ENCODE peak calls at places on chromosomes 12 and 14, in five cellular contexts. X, V, P, O and G are unnamed samples.

GRCh38 chr14:74861734-74862090 is 14.2 kb downstream of the PROX2 start:
- DNase-seq in V (no peak), P (no peak), O (no peak), X (no peak), G (no peak)

GRCh38 chr12:132275110-132275531 is 54.3 kb downstream of the GALNT9 start:
- DNase-seq in V (no peak), X (peak), P (peak), O (no peak), G (peak)

GRCh38 chr14:92651793-92652382 is 96.5 kb downstream of the LGMN start:
- DNase-seq in X (no peak), V (no peak), P (no peak), O (no peak), G (no peak)

GRCh38 chr12:131044760-131045381 is 91.2 kb downstream of the ADGRD1 start:
- DNase-seq in V (no peak), O (no peak), P (no peak), X (no peak), G (no peak)

GRCh38 chr14:50667491-50668007 is 557 bp downstream of the SAV1 start:
- DNase-seq in X (peak), V (no peak), O (no peak), P (peak), G (no peak)

GRCh38 chr14:50225974-50226297 is 5.4 kb downstream of the SOS2 start:
- DNase-seq in V (no peak), P (no peak), O (no peak), X (no peak), G (no peak)

GRCh38 chr12:89469361-89469760 is 55.2 kb downstream of the GALNT4 start:
- DNase-seq in P (no peak), V (no peak), O (no peak), X (no peak), G (no peak)

GRCh38 chr12:8544295-8544694 is 3.6 kb upstream of the CLEC4E start:
- DNase-seq in O (peak), P (peak), V (peak), X (peak), G (peak)

GRCh38 chr12:28460420-28461130 is 270.3 kb downstream of the CCDC91 start:
- DNase-seq in V (no peak), X (no peak), O (peak), P (no peak), G (no peak)

GRCh38 chr14:55221186-55221585 is 29.8 kb upstream of the DLGAP5 start:
- DNase-seq in V (no peak), X (no peak), P (no peak), O (no peak), G (no peak)

GRCh38 chr12:64810831-64811230 is 13.6 kb upstream of the TBC1D30 start:
- DNase-seq in P (no peak), O (no peak), V (no peak), X (no peak), G (no peak)

GRCh38 chr12:124754949-124755800 is 108.5 kb downstream of the SCARB1 start:
- DNase-seq in V (peak), P (no peak), O (no peak), X (peak), G (no peak)

GRCh38 chr12:10607885-10608458 is 5.4 kb downstream of the MAGOHB start:
- DNase-seq in V (no peak), P (peak), X (no peak), O (no peak), G (no peak)

GRCh38 chr14:50812856-50813543 is 18.0 kb downstream of the NIN start:
- DNase-seq in V (no peak), O (no peak), X (no peak), P (no peak), G (no peak)

GRCh38 chr12:109770104-109770860 is 56.7 kb downstream of the FAM222A start:
- DNase-seq in P (no peak), O (no peak), V (no peak), X (no peak), G (no peak)

GRCh38 chr12:92759634-92760268 is 57.0 kb downstream of the PLEKHG7 start:
- DNase-seq in V (no peak), P (peak), O (no peak), X (no peak), G (no peak)

GRCh38 chr14:53011053-53011462 is 60.2 kb upstream of the FERMT2 start:
- DNase-seq in X (peak), P (peak), V (peak), O (no peak), G (peak)

GRCh38 chr14:71229875-71230274 is 322.6 kb downstream of the PCNX1 start:
- DNase-seq in V (no peak), X (no peak), P (no peak), O (no peak), G (no peak)

GRCh38 chr12:120181991-120182631 is 12.4 kb downstream of the GCN1 start:
- DNase-seq in O (no peak), X (no peak), P (no peak), V (no peak), G (peak)

GRCh38 chr14:26128931-26129674 is 468.7 kb downstream of the NOVA1 start:
- DNase-seq in X (no peak), V (no peak), P (no peak), O (no peak), G (no peak)

GRCh38 chr12:10968765-10969456 is 17.8 kb downstream of the TAS2R50 start:
- DNase-seq in P (no peak), X (no peak), O (no peak), V (no peak), G (no peak)

GRCh38 chr14:69096766-69097475 is 56.0 kb downstream of the DCAF5 start:
- DNase-seq in O (no peak), P (no peak), X (no peak), V (no peak), G (no peak)

GRCh38 chr12:1594295-1595025 is at the start of gene FBXL14:
- DNase-seq in P (peak), O (no peak), V (no peak), X (peak), G (peak)

GRCh38 chr14:67003009-67003753 is 186.1 kb upstream of the GARIN2 start:
- DNase-seq in P (no peak), V (no peak), X (no peak), O (no peak), G (no peak)
- TF ChIP-seq ATF2 in P (no peak), V (no peak), X (no peak), O (no peak), G (no peak)

GRCh38 chr12:26750531-26751171 is 82.3 kb downstream of the ITPR2 start:
- DNase-seq in V (no peak), P (no peak), O (no peak), X (no peak), G (no peak)

GRCh38 chr12:26746315-26746714 is 86.7 kb downstream of the ITPR2 start:
- DNase-seq in O (no peak), V (no peak), X (no peak), P (no peak), G (no peak)

GRCh38 chr12:26749781-26750180 is 83.2 kb downstream of the ITPR2 start:
- DNase-seq in O (no peak), V (no peak), X (no peak), P (no peak), G (no peak)

GRCh38 chr12:26748741-26749431 is 84.1 kb downstream of the ITPR2 start:
- DNase-seq in O (peak), V (no peak), X (no peak), P (no peak), G (no peak)

DNA sequence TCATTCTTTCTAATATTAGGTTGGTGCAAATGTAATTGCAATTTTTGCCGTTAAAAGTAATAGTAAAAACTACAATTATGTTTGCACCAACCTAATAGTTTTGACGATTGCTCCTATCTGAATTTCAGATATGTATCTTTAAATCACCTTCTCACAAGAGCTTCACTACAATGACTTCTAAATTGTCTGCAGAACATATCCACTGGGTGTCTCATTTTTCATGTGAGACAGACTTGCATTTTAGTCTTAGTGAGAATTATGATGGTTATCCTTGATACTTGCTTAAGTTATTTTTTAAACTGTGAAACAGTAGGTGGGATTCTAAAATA is 84.6 kb downstream of the ITPR2 start:
- DNase-seq in V (no peak), P (no peak), X (no peak), O (no peak), G (no peak)
- TF ChIP-seq ATF2 in V (no peak), P (no peak), X (no peak), O (no peak), G (no peak)

DNA sequence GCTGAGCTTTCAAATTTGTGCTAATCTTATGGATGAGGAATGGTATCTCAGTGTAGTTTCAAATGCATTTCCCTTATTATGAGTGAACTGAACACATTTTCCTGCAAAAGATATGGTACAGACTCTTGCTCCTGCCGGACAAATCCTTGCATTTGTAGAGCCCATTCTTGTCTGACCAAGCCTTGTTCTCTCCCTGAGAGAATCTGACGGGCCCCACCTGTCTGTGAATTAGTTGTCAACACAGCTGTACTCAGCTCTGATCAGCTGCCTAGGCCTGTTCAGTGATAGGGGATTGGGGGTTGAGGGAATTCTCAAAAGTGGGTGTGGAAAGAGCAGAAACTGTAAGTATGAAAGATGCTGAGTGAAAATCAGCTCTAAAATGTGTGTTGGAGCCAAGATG is 42.8 kb upstream of the SCN8A start:
- DNase-seq in O (no peak), X (no peak), V (no peak), P (no peak), G (no peak)
- TF ChIP-seq ATF2 in O (no peak), X (no peak), V (no peak), P (no peak), G (no peak)

GRCh38 chr12:3084742-3085141 is 7.6 kb downstream of the TSPAN9 start:
- DNase-seq in X (peak), V (peak), P (no peak), O (no peak), G (no peak)

GRCh38 chr12:3083241-3083921 is 6.2 kb downstream of the TSPAN9 start:
- DNase-seq in X (no peak), V (no peak), O (no peak), P (no peak), G (no peak)

GRCh38 chr12:3081886-3082285 is 4.7 kb downstream of the TSPAN9 start:
- DNase-seq in X (no peak), O (no peak), P (no peak), V (no peak), G (no peak)

GRCh38 chr12:3085341-3086125 is 8.4 kb downstream of the TSPAN9 start:
- DNase-seq in O (no peak), V (no peak), X (no peak), P (no peak), G (peak)

DNA sequence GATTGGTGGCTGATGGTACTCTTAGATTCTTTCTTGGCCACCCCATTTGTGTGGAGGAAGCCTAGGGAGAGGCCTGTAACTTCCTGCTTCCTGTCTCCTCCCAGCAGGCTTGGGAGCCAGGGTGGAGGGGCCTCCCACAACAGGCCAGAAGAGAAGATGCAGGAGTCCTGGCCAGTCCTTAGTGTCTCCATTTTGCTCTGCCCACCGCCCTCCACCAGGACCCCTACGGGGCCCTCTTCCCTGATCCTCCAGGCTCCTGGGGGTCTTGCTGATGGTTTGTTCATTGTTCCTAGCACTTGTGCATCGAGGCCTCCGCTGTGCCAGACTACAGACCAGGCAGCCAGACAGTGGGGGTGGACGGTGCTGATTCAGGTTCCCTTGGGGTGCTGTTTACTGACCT is 6.8 kb downstream of the TSPAN9 start:
- DNase-seq in V (no peak), X (no peak), P (no peak), O (no peak), G (no peak)
- TF ChIP-seq ATF2 in V (no peak), X (no peak), P (no peak), O (no peak), G (no peak)

DNA sequence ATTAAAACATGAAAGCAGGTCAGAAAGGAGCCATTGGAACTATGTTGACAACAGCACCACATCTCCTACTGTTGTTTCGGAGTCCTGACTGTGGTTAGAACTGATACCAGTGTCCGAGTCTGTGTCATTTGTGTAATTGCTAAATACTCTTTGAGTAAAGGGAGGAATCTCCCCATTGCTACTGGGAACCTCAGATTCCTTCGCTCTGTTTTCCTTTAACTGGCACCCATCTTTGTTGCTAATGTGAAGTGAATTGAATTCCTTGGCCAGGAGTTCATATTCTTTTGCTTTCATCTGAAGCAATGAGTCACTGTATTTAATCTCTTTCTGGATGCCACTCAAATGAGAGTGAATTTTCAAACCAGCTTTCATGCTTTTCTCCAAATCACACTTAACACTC is 31.5 kb downstream of the RASSF9 start:
- DNase-seq in V (no peak), X (no peak), P (no peak), O (no peak), G (no peak)
- TF ChIP-seq ATF2 in V (no peak), X (no peak), P (no peak), O (no peak), G (no peak)